ENCODE peak calls at places on chromosome 1, in eight cellular contexts. R, Z, B, W, O, H, N and J are unnamed samples.

GRCh38 chr1:176701151-176701866 is 238.3 kb downstream of the PAPPA2 start:
- DNase-seq in Z (peak; percentile 17), R (peak; percentile 37), N (no peak), H (no peak), W (no peak), B (no peak), O (no peak), J (no peak)

GRCh38 chr1:60069691-60070090 is 3.9 kb downstream of the C1orf87 start:
- DNase-seq in Z (no peak), N (no peak), B (no peak), W (no peak), O (no peak), R (no peak), H (peak; percentile 30), J (no peak)

GRCh38 chr1:33725037-33725436 is 138.8 kb upstream of the HMGB4 start:
- DNase-seq in B (no peak), N (no peak), R (no peak), O (no peak), W (no peak), Z (no peak), H (no peak), J (no peak)

GRCh38 chr1:97488505-97488904 is 432.3 kb downstream of the DPYD start:
- DNase-seq in R (no peak), O (no peak), H (peak; percentile 1), W (no peak), B (no peak), N (no peak), Z (no peak), J (no peak)

GRCh38 chr1:72284398-72285073 is 2.2 kb upstream of the NEGR1 start:
- DNase-seq in O (peak; percentile 45), N (peak; percentile 93), Z (peak; percentile 76), R (peak; percentile 66), W (peak; percentile 69), H (peak; percentile 95), B (peak; percentile 70), J (peak; percentile 97)

GRCh38 chr1:37673920-37674319 is 18.4 kb upstream of the CDCA8 start:
- DNase-seq in W (no peak), O (no peak), Z (no peak), H (no peak), N (no peak), R (no peak), B (no peak), J (no peak)

GRCh38 chr1:98264727-98265126 is 343.9 kb upstream of the DPYD start:
- DNase-seq in N (no peak), H (no peak), B (no peak), R (no peak), O (no peak), W (no peak), Z (no peak), J (no peak)

GRCh38 chr1:8023287-8023994 is 2.7 kb downstream of the ERRFI1 start:
- DNase-seq in H (peak; percentile 8), N (no peak), Z (no peak), R (no peak), O (peak; percentile 65), W (no peak), B (no peak), J (no peak)

DNA sequence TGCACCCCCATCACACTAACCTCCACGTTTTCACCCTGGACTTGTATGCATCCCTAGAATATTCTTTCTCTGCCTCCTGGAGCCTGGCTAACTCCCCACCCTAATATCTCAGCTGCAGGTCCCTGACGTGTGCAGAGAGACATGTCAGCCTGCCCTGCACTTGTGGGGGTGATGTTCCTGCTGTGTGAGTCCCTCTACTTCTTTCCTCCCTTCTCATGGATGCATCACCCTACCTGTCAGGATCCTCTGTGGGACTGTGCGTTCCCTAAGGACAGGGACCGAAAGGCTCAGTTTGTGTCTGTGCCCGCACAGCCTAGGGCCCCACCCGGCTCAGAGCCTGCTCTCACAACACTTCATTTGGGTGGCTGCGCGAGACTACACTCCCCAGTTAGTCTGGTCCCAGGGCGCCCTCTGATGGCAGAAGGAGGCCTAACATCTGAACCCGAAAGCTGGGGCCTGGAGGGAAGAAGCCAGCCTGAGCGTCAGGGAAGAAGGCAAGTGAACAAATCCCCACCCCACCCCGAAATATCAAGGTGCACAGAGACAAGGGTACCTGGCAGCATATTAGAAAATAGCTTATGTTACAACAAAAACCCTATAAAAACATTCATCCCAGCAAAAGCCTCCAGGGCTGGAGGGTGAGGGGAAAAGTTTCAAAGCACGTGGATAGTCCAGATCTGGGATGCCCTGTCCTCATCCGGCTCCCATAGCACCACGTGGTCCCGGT is 3.7 kb downstream of the CD52 start:
- DNase-seq in W (peak; percentile 32), O (peak; percentile 93), N (peak; percentile 75), H (peak; percentile 82), R (peak; percentile 93), B (peak; percentile 88), Z (peak; percentile 90), J (peak; percentile 43)
- TF ChIP-seq CTCF in W (peak; percentile 93), O (peak; percentile 92), N (peak; percentile 94), H (peak; percentile 90), R (peak; percentile 91), B (peak; percentile 87), Z (peak; percentile 87), J (peak; percentile 93)

DNA sequence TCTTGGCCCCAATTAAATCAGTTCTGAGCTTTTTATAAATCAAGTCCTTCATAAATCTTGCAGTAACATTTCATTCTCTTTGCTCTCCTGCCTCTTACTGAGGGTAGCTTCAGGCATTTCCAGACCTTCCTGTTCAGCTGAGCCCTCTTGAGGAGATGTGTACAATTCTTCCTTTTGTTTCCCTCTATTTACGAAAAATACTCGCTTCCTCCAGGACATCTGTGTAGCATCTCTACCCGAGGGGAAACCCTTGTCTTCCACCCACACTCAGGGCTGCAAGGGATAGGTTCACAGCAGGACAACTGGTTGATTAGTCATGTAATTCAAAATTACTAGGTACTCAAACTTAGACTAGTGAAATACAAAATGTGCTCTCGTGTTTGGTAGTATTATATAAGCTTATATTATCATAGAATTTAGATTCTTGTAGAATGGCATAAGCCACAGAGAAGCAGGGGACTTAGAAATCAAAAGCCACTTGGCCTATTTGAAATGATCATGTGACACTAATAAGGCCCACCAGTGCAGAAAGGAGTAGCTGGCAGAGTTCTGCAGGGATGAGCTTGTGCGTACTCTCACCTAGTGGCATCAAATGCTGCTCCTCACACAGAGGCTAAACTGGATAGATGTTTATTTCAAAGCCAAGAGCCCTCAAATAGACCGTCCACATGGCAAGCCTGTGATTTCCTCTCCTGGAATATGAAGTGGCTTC is 126.7 kb downstream of the GDAP2 start:
- DNase-seq in W (no peak), O (no peak), R (no peak), H (peak; percentile 69), N (no peak), B (no peak), Z (no peak), J (no peak)
- H3K4me3 ChIP-seq in W (no peak overlapping the region), O (no peak overlapping the region), R (no peak overlapping the region), H (no peak overlapping the region), N (no peak overlapping the region), B (no peak overlapping the region), Z (no peak overlapping the region), J (no peak overlapping the region)

DNA sequence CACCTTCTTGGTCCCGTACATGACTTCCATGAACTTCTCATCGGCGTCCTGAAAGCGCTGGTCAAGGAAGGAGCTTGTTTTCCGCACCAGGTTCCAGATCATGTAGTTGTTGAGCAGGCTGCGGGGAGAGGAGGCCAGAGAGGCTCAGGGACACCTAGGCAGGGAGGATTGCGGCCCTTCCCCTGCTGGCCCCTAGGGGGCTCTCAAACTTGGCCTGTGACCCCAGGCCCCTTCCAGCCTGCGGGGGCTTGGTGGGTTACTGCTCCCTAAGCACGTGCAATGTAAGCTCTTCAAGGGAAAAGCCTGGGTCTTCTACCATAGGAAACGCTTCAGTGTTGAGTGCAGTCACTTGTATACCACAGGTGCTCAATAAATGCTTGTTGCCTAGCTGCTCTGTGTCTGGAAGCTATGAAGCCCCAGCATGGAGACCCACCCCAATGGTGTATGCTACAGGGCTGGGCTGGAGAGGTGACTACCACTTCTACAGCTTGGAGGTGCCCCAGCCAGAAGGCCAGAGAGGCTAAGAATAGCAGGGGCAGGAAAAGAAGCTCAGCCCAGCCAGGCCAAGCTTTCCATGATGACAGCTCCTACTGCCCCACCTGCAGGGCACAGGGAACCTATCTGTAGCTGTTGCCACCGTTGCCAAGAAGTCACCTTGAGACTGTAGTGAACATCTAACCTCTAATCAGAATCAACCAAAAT is 45.1 kb downstream of the ECE1 start:
- DNase-seq in B (no peak), H (no peak), Z (peak; percentile 33), O (peak; percentile 81), R (no peak), N (no peak), W (no peak), J (no peak)
- TF ChIP-seq CTCF in B (peak; percentile 45), H (peak; percentile 45), Z (peak; percentile 58), O (no peak), R (no peak), N (peak; percentile 67), W (peak; percentile 44), J (peak; percentile 47)

DNA sequence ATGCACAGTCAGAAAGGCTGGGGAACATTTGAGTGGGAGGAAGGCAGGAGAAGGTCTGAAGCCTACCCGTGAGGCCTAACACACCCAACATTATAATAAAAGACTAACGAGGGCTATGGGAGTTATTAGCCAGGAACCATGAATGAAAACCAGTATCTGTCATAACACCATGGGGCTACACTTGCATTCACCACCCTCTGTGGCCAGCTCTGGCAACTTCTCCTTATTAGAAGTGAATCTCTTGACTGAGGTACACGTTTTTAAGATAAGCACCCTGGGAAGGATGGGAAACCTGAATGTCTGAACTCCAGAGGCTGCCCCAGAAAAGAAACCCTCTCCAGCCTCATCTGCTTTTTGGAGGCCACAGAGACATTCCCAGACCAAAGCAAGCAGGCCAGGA is 204.3 kb upstream of the RAB4A start:
- DNase-seq in H (no peak), Z (no peak), R (no peak), B (no peak), N (no peak), O (no peak), W (no peak), J (no peak)
- H3K4me3 ChIP-seq in H (no peak overlapping the region), Z (no peak overlapping the region), R (no peak overlapping the region), B (no peak overlapping the region), N (no peak overlapping the region), O (no peak overlapping the region), W (no peak overlapping the region), J (no peak overlapping the region)

GRCh38 chr1:237570530-237570929 is 320.2 kb downstream of the ZP4 start:
- DNase-seq in O (no peak), H (no peak), B (no peak), W (no peak), R (no peak), N (no peak), Z (no peak), J (no peak)
- TF ChIP-seq CTCF in O (no peak), H (no peak), B (no peak), W (peak; percentile 14), R (no peak), N (peak; percentile 18), Z (peak; percentile 36), J (no peak)

DNA sequence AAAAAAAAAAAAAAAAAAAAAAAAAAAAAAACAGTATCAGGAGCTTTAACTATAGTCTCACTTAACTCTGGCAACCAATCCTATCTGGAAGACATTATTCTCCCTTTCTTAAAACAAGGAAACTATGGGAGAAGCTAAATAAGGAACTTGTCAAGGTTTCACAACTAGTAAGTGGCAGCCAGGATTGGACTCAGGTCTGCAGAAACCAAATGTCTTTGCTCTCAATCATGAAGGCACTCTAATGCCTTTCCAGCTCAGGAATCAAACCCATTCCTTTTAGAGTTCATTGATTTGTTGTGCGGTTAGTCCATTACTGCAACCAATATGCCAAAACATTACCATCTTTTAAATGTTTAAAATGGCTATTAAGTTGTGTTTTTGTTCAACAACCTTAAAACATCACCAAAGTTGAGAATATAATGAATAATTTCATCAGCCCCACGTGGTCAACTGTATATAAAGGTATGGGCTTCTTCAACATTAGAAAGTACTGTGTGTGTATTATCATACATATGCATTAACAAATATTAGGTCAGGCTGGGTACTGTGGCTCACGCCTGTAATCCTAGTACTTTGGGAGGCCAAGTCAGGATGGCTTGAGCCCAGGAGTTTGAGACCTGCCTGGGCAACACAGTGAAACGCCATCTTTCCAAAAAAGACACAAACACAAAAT is 1.5 kb downstream of the EPRS1 start:
- DNase-seq in B (no peak), O (no peak), H (no peak), R (no peak), W (no peak), Z (no peak), N (no peak), J (no peak)
- H3K4me3 ChIP-seq in B (no peak overlapping the region), O (no peak overlapping the region), H (peak overlapping the region; percentile 83), R (no peak overlapping the region), W (peak overlapping the region; percentile 99), Z (peak overlapping the region; percentile 91), N (peak overlapping the region; percentile 100), J (peak overlapping the region; percentile 99)